ENCODE peak calls at places on chromosomes 6 and 20, in five cellular contexts. V is neural progenitor cell, F is hepatocyte, O is OCI-LY7, L is PC-3. D is an unnamed sample.

GRCh38 chr6:41286544-41287346 is at the start of gene TREM1:
- DNase-seq in V (no peak), F (peak; percentile 49), O (no peak), L (peak; percentile 52), D (no peak)

GRCh38 chr20:61315319-61315718 is 63.3 kb downstream of the CDH4 start:
- DNase-seq in V (no peak), F (no peak), O (no peak), L (no peak), D (no peak)

GRCh38 chr20:25079171-25079570 is 2.8 kb downstream of the VSX1 start:
- DNase-seq in V (no peak), F (no peak), O (no peak), L (no peak), D (no peak)

GRCh38 chr6:169415179-169415578 is 161.5 kb upstream of the THBS2 start:
- DNase-seq in V (peak; percentile 22), F (no peak), O (no peak), L (no peak), D (no peak)

GRCh38 chr20:25987073-25987927 is 290.6 kb upstream of the ZNF337 start:
- DNase-seq in V (peak; percentile 59), F (peak; percentile 46), O (peak; percentile 58), L (no peak), D (peak; percentile 29)

GRCh38 chr20:16926626-16927025 is 178.5 kb downstream of the OTOR start:
- DNase-seq in V (no peak), F (peak; percentile 58), O (no peak), L (no peak), D (no peak)

GRCh38 chr20:52859156-52859887 is 112.8 kb upstream of the TSHZ2 start:
- DNase-seq in V (peak; percentile 16), F (no peak), O (no peak), L (peak; percentile 11), D (no peak)

GRCh38 chr6:90233994-90234393 is 62.6 kb downstream of the BACH2 start:
- DNase-seq in V (no peak), F (no peak), O (no peak), L (no peak), D (no peak)

GRCh38 chr20:38023181-38024085 is 9.8 kb downstream of the TTI1 start:
- DNase-seq in V (no peak), F (peak; percentile 14), O (no peak), L (peak; percentile 61), D (no peak)

GRCh38 chr20:3689978-3690377 is 8.2 kb upstream of the ADAM33 start:
- DNase-seq in V (no peak), F (no peak), O (no peak), L (no peak), D (no peak)

GRCh38 chr6:80161438-80161837 is 55.0 kb downstream of the BCKDHB start:
- DNase-seq in V (peak; percentile 70), F (no peak), O (no peak), L (no peak), D (no peak)

GRCh38 chr6:142280927-142281326 is 20.9 kb upstream of the ADGRG6 start:
- DNase-seq in V (no peak), F (no peak), O (no peak), L (no peak), D (no peak)

GRCh38 chr6:142284419-142284818 is 17.4 kb upstream of the ADGRG6 start:
- DNase-seq in V (no peak), F (no peak), O (no peak), L (no peak), D (no peak)

GRCh38 chr6:142279350-142280180 is 22.2 kb upstream of the ADGRG6 start:
- DNase-seq in V (no peak), F (no peak), O (no peak), L (peak; percentile 74), D (no peak)

GRCh38 chr6:142276256-142276655 is 25.6 kb upstream of the ADGRG6 start:
- DNase-seq in V (no peak), F (no peak), O (no peak), L (no peak), D (no peak)

GRCh38 chr6:142280265-142280664 is 21.5 kb upstream of the ADGRG6 start:
- DNase-seq in V (no peak), F (no peak), O (no peak), L (no peak), D (no peak)
- TF ChIP-seq EZH2phosphoT487 in V (no peak), F (no peak), O (no peak), L (no peak), D (no peak)

DNA sequence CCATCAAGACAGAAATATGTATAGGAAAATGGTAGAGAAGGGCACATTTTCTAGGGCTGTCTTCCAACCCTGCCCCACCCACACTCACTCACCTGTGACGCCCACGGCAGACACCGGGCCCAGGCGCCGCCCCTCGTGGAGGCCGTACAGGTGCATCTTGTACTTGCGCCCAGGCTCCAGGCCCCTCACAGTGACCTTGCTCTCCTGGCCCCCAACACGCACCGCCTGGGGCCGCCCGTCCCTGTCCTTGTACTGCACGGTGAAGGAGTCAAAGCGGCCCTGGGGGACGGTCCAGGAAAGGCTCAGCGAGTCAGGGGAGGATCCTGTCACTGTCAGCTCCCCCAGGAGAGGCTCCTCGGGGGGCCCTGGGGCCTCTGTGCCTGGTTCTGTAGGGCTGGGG is 19.8 kb downstream of the CYP21A2 start:
- DNase-seq in V (no peak), F (no peak), O (no peak), L (no peak), D (no peak)
- TF ChIP-seq CTCF in V (no peak), F (no peak), O (no peak), L (no peak), D (no peak)

DNA sequence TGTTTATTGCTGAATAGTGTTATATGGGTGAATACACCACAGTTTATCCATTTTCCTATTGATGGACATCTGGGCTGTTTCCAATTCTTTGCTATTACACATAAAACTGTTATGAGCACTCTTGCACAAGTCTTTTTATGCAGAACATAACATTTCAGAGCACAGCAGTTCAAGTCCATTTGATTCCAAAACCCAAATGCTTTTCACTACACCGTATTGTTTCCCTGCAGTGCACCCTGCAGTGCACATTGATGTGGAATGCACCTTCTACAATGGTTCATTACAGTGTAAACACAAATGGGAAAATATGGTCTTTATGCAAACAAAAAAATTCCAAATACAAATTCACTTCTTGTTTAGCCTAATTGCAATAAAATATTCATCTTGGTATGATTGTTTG is 3.6 kb upstream of the SLC2A12 start:
- DNase-seq in V (peak; percentile 41), F (no peak), O (no peak), L (no peak), D (no peak)
- TF ChIP-seq EZH2phosphoT487 in V (no peak), F (no peak), O (no peak), L (no peak), D (no peak)

GRCh38 chr6:72651191-72651590 is 29.3 kb downstream of the KCNQ5 start:
- DNase-seq in V (no peak), F (no peak), O (no peak), L (peak; percentile 37), D (no peak)
- TF ChIP-seq CTCF in V (no peak), F (no peak), O (no peak), L (no peak), D (no peak)

DNA sequence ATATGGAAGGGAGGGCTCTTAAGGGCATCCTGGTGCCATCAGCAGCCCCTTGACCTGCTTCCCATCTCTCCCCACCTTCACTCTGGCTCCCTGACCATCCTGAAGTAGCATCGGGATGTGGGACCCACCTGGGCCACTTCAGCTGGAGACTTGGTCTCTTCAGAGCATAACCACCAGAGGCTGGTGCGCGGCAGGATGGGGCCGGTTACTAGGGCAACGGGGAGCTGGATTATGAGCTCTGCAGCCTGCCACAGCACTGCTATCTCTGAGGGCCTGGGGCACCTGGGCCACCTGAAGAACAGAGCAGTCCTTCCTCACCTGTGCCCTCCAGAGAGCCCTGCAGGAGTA is 79.7 kb downstream of the SYNJ2 start:
- DNase-seq in V (no peak), F (no peak), O (no peak), L (no peak), D (no peak)
- TF ChIP-seq EZH2phosphoT487 in V (no peak), F (no peak), O (no peak), L (no peak), D (no peak)

GRCh38 chr6:579339-579738 is 77.6 kb downstream of the HUS1B start:
- DNase-seq in V (no peak), F (peak; percentile 34), O (peak; percentile 13), L (peak; percentile 37), D (no peak)
- TF ChIP-seq CTCF in V (peak; percentile 41), F (peak; percentile 44), O (peak; percentile 67), L (peak; percentile 57), D (no peak)

GRCh38 chr6:154316131-154316530 is 40.5 kb downstream of the IPCEF1 start:
- DNase-seq in V (no peak), F (no peak), O (no peak), L (peak; percentile 54), D (no peak)

GRCh38 chr6:154318711-154319110 is 37.9 kb downstream of the IPCEF1 start:
- DNase-seq in V (no peak), F (no peak), O (no peak), L (no peak), D (no peak)

GRCh38 chr6:154314084-154314483 is 42.5 kb downstream of the IPCEF1 start:
- DNase-seq in V (no peak), F (no peak), O (no peak), L (peak; percentile 1), D (no peak)

GRCh38 chr6:154319231-154319858 is 37.3 kb downstream of the IPCEF1 start:
- DNase-seq in V (no peak), F (peak; percentile 16), O (no peak), L (peak; percentile 36), D (no peak)
- TF ChIP-seq EZH2phosphoT487 in V (no peak), F (no peak), O (no peak), L (no peak), D (no peak)

D was measured in MM.1S.